ENCODE peak calls at places on chromosomes 13 and 19, in five cellular contexts. One of them, this sample, is unnamed.

GRCh38 chr19:33724021-33724722 is 72.5 kb upstream of the KCTD15 start:
- DNase-seq in hepatocyte: no peak
- DNase-seq in A673: no peak
- DNase-seq in GM23338: no peak
- DNase-seq in keratinocyte: no peak
- DNase-seq in this sample: no peak

GRCh38 chr19:49930483-49931011 is 1.2 kb upstream of the NUP62 start:
- DNase-seq in GM23338: peak; percentile 81
- DNase-seq in A673: peak; percentile 56
- DNase-seq in hepatocyte: no peak
- DNase-seq in keratinocyte: no peak
- DNase-seq in this sample: no peak

GRCh38 chr13:43339843-43340550 is 316.6 kb downstream of the DNAJC15 start:
- DNase-seq in keratinocyte: no peak
- DNase-seq in GM23338: no peak
- DNase-seq in hepatocyte: no peak
- DNase-seq in A673: no peak
- DNase-seq in this sample: no peak

GRCh38 chr19:40585241-40585640 is 8.6 kb downstream of the SHKBP1 start:
- DNase-seq in hepatocyte: no peak
- DNase-seq in A673: no peak
- DNase-seq in GM23338: no peak
- DNase-seq in keratinocyte: no peak
- DNase-seq in this sample: no peak

GRCh38 chr19:4291200-4291732 is 10.9 kb downstream of the TMIGD2 start:
- DNase-seq in keratinocyte: no peak
- DNase-seq in hepatocyte: no peak
- DNase-seq in A673: no peak
- DNase-seq in GM23338: no peak
- DNase-seq in this sample: no peak

GRCh38 chr19:38361633-38362075 is 12.7 kb upstream of the PSMD8 start:
- DNase-seq in hepatocyte: peak; percentile 91
- DNase-seq in A673: peak; percentile 89
- DNase-seq in keratinocyte: peak; percentile 41
- DNase-seq in GM23338: peak; percentile 99
- DNase-seq in this sample: peak; percentile 88

GRCh38 chr19:31351212-31352193 is 2.3 kb upstream of the TSHZ3 start:
- DNase-seq in GM23338: peak; percentile 62
- DNase-seq in keratinocyte: no peak
- DNase-seq in hepatocyte: peak; percentile 45
- DNase-seq in A673: peak; percentile 39
- DNase-seq in this sample: no peak

GRCh38 chr19:6709549-6709948 is 10.9 kb downstream of the C3 start:
- DNase-seq in keratinocyte: no peak
- DNase-seq in A673: no peak
- DNase-seq in hepatocyte: no peak
- DNase-seq in GM23338: no peak
- DNase-seq in this sample: no peak

GRCh38 chr19:18274776-18275356 is 614 bp upstream of the IQCN start:
- DNase-seq in hepatocyte: peak; percentile 90
- DNase-seq in keratinocyte: no peak
- DNase-seq in GM23338: peak; percentile 37
- DNase-seq in A673: no peak
- DNase-seq in this sample: no peak

GRCh38 chr13:80276371-80277289 is 64.3 kb downstream of the SPRY2 start:
- DNase-seq in keratinocyte: no peak
- DNase-seq in hepatocyte: no peak
- DNase-seq in GM23338: peak; percentile 53
- DNase-seq in A673: peak; percentile 95
- DNase-seq in this sample: no peak

GRCh38 chr13:113881614-113882265 is 17.9 kb upstream of the GAS6 start:
- DNase-seq in keratinocyte: no peak
- DNase-seq in hepatocyte: no peak
- DNase-seq in A673: no peak
- DNase-seq in GM23338: no peak
- DNase-seq in this sample: no peak

GRCh38 chr13:27962128-27962841 is 6.8 kb downstream of the CDX2 start:
- DNase-seq in hepatocyte: peak; percentile 80
- DNase-seq in GM23338: peak; percentile 56
- DNase-seq in keratinocyte: no peak
- DNase-seq in A673: no peak
- DNase-seq in this sample: no peak

GRCh38 chr13:112172641-112173171 is 105.8 kb downstream of the SOX1 start:
- DNase-seq in GM23338: no peak
- DNase-seq in hepatocyte: no peak
- DNase-seq in keratinocyte: no peak
- DNase-seq in A673: no peak
- DNase-seq in this sample: no peak

GRCh38 chr19:1747285-1748114 is 5.8 kb upstream of the ONECUT3 start:
- DNase-seq in hepatocyte: peak; percentile 81
- DNase-seq in keratinocyte: peak; percentile 93
- DNase-seq in A673: no peak
- DNase-seq in GM23338: peak; percentile 89
- DNase-seq in this sample: peak; percentile 77

GRCh38 chr13:41974262-41974900 is 13.5 kb upstream of the VWA8 start:
- DNase-seq in GM23338: no peak
- DNase-seq in hepatocyte: no peak
- DNase-seq in A673: no peak
- DNase-seq in keratinocyte: peak; percentile 40
- DNase-seq in this sample: no peak

GRCh38 chr13:112725346-112726017 is 35.6 kb downstream of the ATP11A start:
- DNase-seq in GM23338: no peak
- DNase-seq in keratinocyte: no peak
- DNase-seq in A673: no peak
- DNase-seq in hepatocyte: no peak
- DNase-seq in this sample: no peak

GRCh38 chr19:45863840-45864628 is at the start of gene FOXA3:
- DNase-seq in keratinocyte: no peak
- DNase-seq in GM23338: peak; percentile 84
- DNase-seq in A673: peak; percentile 50
- DNase-seq in hepatocyte: peak; percentile 89
- DNase-seq in this sample: peak; percentile 93

GRCh38 chr13:43390582-43390981 is 367.2 kb downstream of the DNAJC15 start:
- DNase-seq in keratinocyte: no peak
- DNase-seq in GM23338: no peak
- DNase-seq in A673: no peak
- DNase-seq in hepatocyte: no peak
- DNase-seq in this sample: peak; percentile 29

GRCh38 chr13:49353908-49354307 is 90.0 kb downstream of the CAB39L start:
- DNase-seq in GM23338: no peak
- DNase-seq in keratinocyte: no peak
- DNase-seq in hepatocyte: no peak
- DNase-seq in A673: no peak
- DNase-seq in this sample: no peak

GRCh38 chr13:20525144-20525600 is 485 bp downstream of the CRYL1 start:
- DNase-seq in hepatocyte: peak; percentile 50
- DNase-seq in keratinocyte: no peak
- DNase-seq in A673: peak; percentile 21
- DNase-seq in GM23338: peak; percentile 66
- DNase-seq in this sample: no peak

GRCh38 chr19:51501594-51502263 is at the start of gene SIGLEC12:
- DNase-seq in hepatocyte: no peak
- DNase-seq in A673: no peak
- DNase-seq in GM23338: no peak
- DNase-seq in keratinocyte: no peak
- DNase-seq in this sample: peak; percentile 41

GRCh38 chr13:105971720-105972119 is 563.7 kb downstream of the EFNB2 start:
- DNase-seq in A673: no peak
- DNase-seq in GM23338: no peak
- DNase-seq in keratinocyte: no peak
- DNase-seq in hepatocyte: no peak
- DNase-seq in this sample: no peak

GRCh38 chr19:5466814-5467291 is 11.6 kb downstream of the ZNRF4 start:
- DNase-seq in keratinocyte: no peak
- DNase-seq in A673: peak; percentile 73
- DNase-seq in hepatocyte: peak; percentile 28
- DNase-seq in GM23338: no peak
- DNase-seq in this sample: no peak

GRCh38 chr19:33235269-33235995 is 9.8 kb upstream of the SLC7A10 start:
- DNase-seq in A673: peak; percentile 67
- DNase-seq in keratinocyte: peak; percentile 11
- DNase-seq in GM23338: peak; percentile 95
- DNase-seq in hepatocyte: peak; percentile 90
- DNase-seq in this sample: peak; percentile 92

GRCh38 chr13:113273856-113274590 is 23.0 kb upstream of the LAMP1 start:
- DNase-seq in GM23338: no peak
- DNase-seq in keratinocyte: no peak
- DNase-seq in A673: no peak
- DNase-seq in hepatocyte: peak; percentile 76
- DNase-seq in this sample: no peak

GRCh38 chr19:12578641-12579040 is 27.4 kb upstream of the ZNF564 start:
- DNase-seq in GM23338: no peak
- DNase-seq in hepatocyte: no peak
- DNase-seq in A673: no peak
- DNase-seq in keratinocyte: no peak
- DNase-seq in this sample: no peak

GRCh38 chr19:5129691-5130090 is 160.8 kb downstream of the KDM4B start:
- DNase-seq in keratinocyte: no peak
- DNase-seq in GM23338: no peak
- DNase-seq in hepatocyte: no peak
- DNase-seq in A673: no peak
- DNase-seq in this sample: no peak

GRCh38 chr13:65264066-65264465 is 1966.1 kb downstream of the PCDH9 start:
- DNase-seq in keratinocyte: no peak
- DNase-seq in hepatocyte: no peak
- DNase-seq in A673: no peak
- DNase-seq in GM23338: no peak
- DNase-seq in this sample: no peak

GRCh38 chr19:30567535-30568232 is 195.5 kb downstream of the ZNF536 start:
- DNase-seq in keratinocyte: no peak
- DNase-seq in A673: peak; percentile 24
- DNase-seq in hepatocyte: no peak
- DNase-seq in GM23338: no peak
- DNase-seq in this sample: no peak

DNA sequence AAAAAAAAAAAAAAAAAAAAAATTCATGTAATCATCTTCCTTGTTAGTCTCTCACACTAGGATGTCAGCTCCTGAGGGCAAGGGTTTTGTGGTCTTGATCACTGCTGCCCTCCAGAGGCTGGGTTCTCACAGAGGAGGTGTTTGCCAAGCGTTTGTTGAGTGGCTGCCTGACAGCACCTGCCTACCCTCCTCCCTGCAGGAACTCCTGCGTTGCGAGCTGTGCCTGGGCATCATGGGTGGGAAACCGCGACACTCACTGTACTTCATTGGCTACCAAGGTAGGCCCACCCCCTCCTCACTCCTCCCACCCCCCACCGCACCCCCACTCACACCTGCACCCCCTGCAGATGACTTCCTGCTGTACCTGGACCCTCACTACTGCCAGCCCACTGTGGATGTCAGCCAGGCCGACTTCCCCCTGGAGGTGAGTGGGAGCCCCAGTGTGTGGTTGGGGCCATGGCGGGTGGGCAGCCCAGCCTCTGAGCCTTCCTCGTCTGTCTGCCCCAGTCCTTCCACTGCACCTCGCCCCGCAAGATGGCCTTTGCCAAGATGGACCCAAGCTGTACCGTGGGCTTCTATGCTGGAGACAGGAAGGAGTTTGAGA is 8.1 kb downstream of the ATG4D start:
- DNase-seq in hepatocyte: no peak
- DNase-seq in keratinocyte: no peak
- DNase-seq in A673: peak; percentile 61
- DNase-seq in GM23338: peak; percentile 69
- DNase-seq in this sample: no peak
- TF ChIP-seq CTCF in hepatocyte: peak; percentile 6
- TF ChIP-seq CTCF in keratinocyte: peak; percentile 55
- TF ChIP-seq CTCF in A673: no peak
- TF ChIP-seq CTCF in GM23338: peak; percentile 76
- TF ChIP-seq CTCF in this sample: no peak

GRCh38 chr13:95301947-95302386 is 716 bp upstream of the ABCC4 start:
- DNase-seq in GM23338: peak; percentile 75
- DNase-seq in keratinocyte: no peak
- DNase-seq in hepatocyte: no peak
- DNase-seq in A673: peak; percentile 85
- DNase-seq in this sample: no peak
- TF ChIP-seq CTCF in GM23338: no peak
- TF ChIP-seq CTCF in keratinocyte: no peak
- TF ChIP-seq CTCF in hepatocyte: no peak
- TF ChIP-seq CTCF in A673: peak; percentile 5
- TF ChIP-seq CTCF in this sample: no peak

DNA sequence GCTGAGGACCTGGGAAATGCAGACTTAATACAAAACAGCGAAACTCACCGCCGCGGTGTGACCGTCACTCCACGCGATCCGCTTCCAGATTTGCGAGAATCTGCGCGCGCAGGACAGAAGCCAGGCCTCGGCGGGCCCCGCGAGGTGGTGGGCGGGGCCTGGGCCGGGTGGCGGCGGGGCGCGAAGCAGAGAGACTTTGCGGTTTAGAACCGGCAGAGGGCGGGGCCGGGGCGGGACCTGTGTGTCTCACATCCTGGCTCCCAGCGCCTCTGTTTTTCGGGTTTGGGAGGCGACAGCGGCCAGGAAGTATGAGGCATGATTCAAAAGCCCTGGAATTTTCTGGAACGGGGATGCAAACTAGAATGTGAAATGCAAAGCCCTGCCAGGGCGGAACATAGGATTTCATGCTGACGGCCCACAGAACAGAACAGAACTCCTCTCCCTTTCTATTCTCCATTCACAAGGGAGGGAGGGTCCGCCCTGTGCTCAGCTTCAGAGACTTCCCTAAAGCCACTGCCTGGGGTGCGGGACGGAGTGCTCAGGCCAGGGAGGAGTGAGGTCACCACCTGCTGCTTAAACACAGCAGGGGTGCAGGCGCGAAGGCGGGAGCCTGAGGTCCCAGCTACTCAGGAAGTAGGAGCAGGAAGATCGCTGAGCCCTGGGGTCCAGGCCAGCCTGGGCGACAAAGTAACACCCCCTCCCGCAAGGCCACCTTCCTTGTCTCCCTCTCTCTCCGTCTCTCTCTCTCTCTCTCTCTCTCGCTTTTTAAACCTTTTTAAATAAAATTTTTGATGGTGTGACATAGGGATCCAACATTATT is 44.2 kb downstream of the ZNF611 start:
- DNase-seq in A673: peak; percentile 92
- DNase-seq in hepatocyte: peak; percentile 96
- DNase-seq in keratinocyte: peak; percentile 75
- DNase-seq in GM23338: peak; percentile 96
- DNase-seq in this sample: peak; percentile 91
- TF ChIP-seq CTCF in A673: no peak
- TF ChIP-seq CTCF in hepatocyte: peak; percentile 9
- TF ChIP-seq CTCF in keratinocyte: no peak
- TF ChIP-seq CTCF in GM23338: peak; percentile 41
- TF ChIP-seq CTCF in this sample: peak; percentile 3

GRCh38 chr19:590750-591098 is 1.0 kb downstream of the HCN2 start:
- DNase-seq in GM23338: no peak
- DNase-seq in hepatocyte: no peak
- DNase-seq in A673: no peak
- DNase-seq in keratinocyte: no peak
- DNase-seq in this sample: no peak

GRCh38 chr19:588093-588742 is 1.5 kb upstream of the HCN2 start:
- DNase-seq in A673: peak; percentile 97
- DNase-seq in GM23338: peak; percentile 92
- DNase-seq in hepatocyte: peak; percentile 82
- DNase-seq in keratinocyte: no peak
- DNase-seq in this sample: peak; percentile 79

GRCh38 chr19:590396-590745 is 690 bp downstream of the HCN2 start:
- DNase-seq in keratinocyte: no peak
- DNase-seq in GM23338: no peak
- DNase-seq in A673: peak; percentile 71
- DNase-seq in hepatocyte: peak; percentile 56
- DNase-seq in this sample: no peak

GRCh38 chr19:589693-590395 is at the start of gene HCN2:
- DNase-seq in keratinocyte: no peak
- DNase-seq in hepatocyte: no peak
- DNase-seq in GM23338: no peak
- DNase-seq in A673: no peak
- DNase-seq in this sample: no peak

GRCh38 chr19:588758-589692 is 656 bp upstream of the HCN2 start:
- DNase-seq in keratinocyte: no peak
- DNase-seq in GM23338: peak; percentile 39
- DNase-seq in hepatocyte: no peak
- DNase-seq in A673: no peak
- DNase-seq in this sample: no peak
- TF ChIP-seq CTCF in keratinocyte: no peak
- TF ChIP-seq CTCF in GM23338: peak; percentile 42
- TF ChIP-seq CTCF in hepatocyte: no peak
- TF ChIP-seq CTCF in A673: no peak
- TF ChIP-seq CTCF in this sample: no peak